ENCODE peak calls at places on chromosomes 3 and 15, in five cellular contexts. One of them, this sample, is unnamed. For H3K9me3, the result is how much of the 10 kb centered on the place peaks cover.

GRCh38 chr3:53230789-53231188 is 25.0 kb downstream of the TKT start:
- DNase-seq in upper lobe of right lung: peak
- DNase-seq in left ventricle myocardium inferior: no peak
- DNase-seq in cardiac muscle cell: no peak
- DNase-seq in AG04450: no peak
- DNase-seq in this sample: no peak

GRCh38 chr3:55725681-55726500 is 238.8 kb upstream of the WNT5A start:
- DNase-seq in upper lobe of right lung: no peak
- DNase-seq in left ventricle myocardium inferior: no peak
- DNase-seq in cardiac muscle cell: no peak
- DNase-seq in AG04450: no peak
- DNase-seq in this sample: no peak

GRCh38 chr3:190631295-190631694 is 117.4 kb downstream of the IL1RAP start:
- DNase-seq in upper lobe of right lung: no peak
- DNase-seq in left ventricle myocardium inferior: no peak
- DNase-seq in cardiac muscle cell: no peak
- DNase-seq in AG04450: no peak
- DNase-seq in this sample: no peak

GRCh38 chr3:133886031-133886722 is 9.5 kb downstream of the RAB6B start:
- DNase-seq in upper lobe of right lung: no peak
- DNase-seq in left ventricle myocardium inferior: no peak
- DNase-seq in cardiac muscle cell: no peak
- DNase-seq in AG04450: no peak
- DNase-seq in this sample: peak

GRCh38 chr3:38131621-38132369 is 5.1 kb downstream of the ACAA1 start:
- DNase-seq in upper lobe of right lung: peak
- DNase-seq in left ventricle myocardium inferior: no peak
- DNase-seq in cardiac muscle cell: peak
- DNase-seq in AG04450: no peak
- DNase-seq in this sample: peak

GRCh38 chr3:48130321-48130881 is 57.8 kb downstream of the CDC25A start:
- DNase-seq in upper lobe of right lung: peak
- DNase-seq in left ventricle myocardium inferior: peak
- DNase-seq in cardiac muscle cell: no peak
- DNase-seq in AG04450: peak
- DNase-seq in this sample: peak

GRCh38 chr3:160641675-160642330 is 35.2 kb upstream of the ARL14 start:
- DNase-seq in upper lobe of right lung: no peak
- DNase-seq in left ventricle myocardium inferior: no peak
- DNase-seq in cardiac muscle cell: peak
- DNase-seq in AG04450: no peak
- DNase-seq in this sample: no peak

GRCh38 chr3:158058775-158059174 is 47.4 kb downstream of the SHOX2 start:
- DNase-seq in upper lobe of right lung: no peak
- DNase-seq in left ventricle myocardium inferior: no peak
- DNase-seq in cardiac muscle cell: no peak
- DNase-seq in AG04450: no peak
- DNase-seq in this sample: no peak

GRCh38 chr3:161796780-161797179 is 300.2 kb downstream of the OTOL1 start:
- DNase-seq in upper lobe of right lung: no peak
- DNase-seq in left ventricle myocardium inferior: no peak
- DNase-seq in cardiac muscle cell: no peak
- DNase-seq in AG04450: no peak
- DNase-seq in this sample: no peak

GRCh38 chr3:194255252-194256039 is 95.7 kb downstream of the CPN2 start:
- DNase-seq in upper lobe of right lung: peak
- DNase-seq in left ventricle myocardium inferior: peak
- DNase-seq in cardiac muscle cell: no peak
- DNase-seq in AG04450: no peak
- DNase-seq in this sample: peak

GRCh38 chr15:69609176-69609575 is 156.6 kb downstream of the RPLP1 start:
- DNase-seq in upper lobe of right lung: no peak
- DNase-seq in left ventricle myocardium inferior: no peak
- DNase-seq in cardiac muscle cell: no peak
- DNase-seq in AG04450: no peak
- DNase-seq in this sample: no peak

GRCh38 chr3:131658115-131658514 is 155.3 kb upstream of the MRPL3 start:
- DNase-seq in upper lobe of right lung: no peak
- DNase-seq in left ventricle myocardium inferior: no peak
- DNase-seq in cardiac muscle cell: no peak
- DNase-seq in AG04450: no peak
- DNase-seq in this sample: no peak

GRCh38 chr15:62344806-62345539 is 179.9 kb upstream of the C2CD4B start:
- DNase-seq in upper lobe of right lung: no peak
- DNase-seq in left ventricle myocardium inferior: no peak
- DNase-seq in cardiac muscle cell: peak
- DNase-seq in AG04450: peak
- DNase-seq in this sample: peak

GRCh38 chr15:38874464-38874863 is 309.9 kb upstream of the RASGRP1 start:
- DNase-seq in upper lobe of right lung: peak
- DNase-seq in left ventricle myocardium inferior: no peak
- DNase-seq in cardiac muscle cell: no peak
- DNase-seq in AG04450: no peak
- DNase-seq in this sample: no peak

GRCh38 chr3:72174043-72174442 is 389.1 kb upstream of the PROK2 start:
- DNase-seq in upper lobe of right lung: no peak
- DNase-seq in left ventricle myocardium inferior: no peak
- DNase-seq in cardiac muscle cell: no peak
- DNase-seq in AG04450: no peak
- DNase-seq in this sample: no peak

GRCh38 chr3:111465081-111465670 is 76.8 kb upstream of the CD96 start:
- DNase-seq in upper lobe of right lung: no peak
- DNase-seq in left ventricle myocardium inferior: no peak
- DNase-seq in cardiac muscle cell: no peak
- DNase-seq in AG04450: no peak
- DNase-seq in this sample: no peak

GRCh38 chr3:186683996-186684395 is 18.2 kb downstream of the HRG start:
- DNase-seq in upper lobe of right lung: no peak
- DNase-seq in left ventricle myocardium inferior: no peak
- DNase-seq in cardiac muscle cell: no peak
- DNase-seq in AG04450: no peak
- DNase-seq in this sample: no peak

GRCh38 chr3:46663611-46664135 is 29.8 kb downstream of the ALS2CL start:
- DNase-seq in upper lobe of right lung: peak
- DNase-seq in left ventricle myocardium inferior: no peak
- DNase-seq in cardiac muscle cell: peak
- DNase-seq in AG04450: no peak
- DNase-seq in this sample: no peak

GRCh38 chr3:54427951-54428871 is 305.9 kb downstream of the CACNA2D3 start:
- DNase-seq in upper lobe of right lung: no peak
- DNase-seq in left ventricle myocardium inferior: peak
- DNase-seq in cardiac muscle cell: peak
- DNase-seq in AG04450: peak
- DNase-seq in this sample: no peak

GRCh38 chr3:172341482-172342059 is 106.7 kb downstream of the GHSR start:
- DNase-seq in upper lobe of right lung: no peak
- DNase-seq in left ventricle myocardium inferior: no peak
- DNase-seq in cardiac muscle cell: peak
- DNase-seq in AG04450: no peak
- DNase-seq in this sample: no peak

GRCh38 chr3:32421991-32422859 is 30.6 kb downstream of the CMTM7 start:
- DNase-seq in upper lobe of right lung: peak
- DNase-seq in left ventricle myocardium inferior: peak
- DNase-seq in cardiac muscle cell: no peak
- DNase-seq in AG04450: no peak
- DNase-seq in this sample: peak

GRCh38 chr15:43880406-43881184 is 53.8 kb downstream of the WDR76 start:
- DNase-seq in upper lobe of right lung: no peak
- DNase-seq in left ventricle myocardium inferior: no peak
- DNase-seq in cardiac muscle cell: no peak
- DNase-seq in AG04450: no peak
- DNase-seq in this sample: no peak

GRCh38 chr3:40996827-40997710 is 202.2 kb upstream of the CTNNB1 start:
- DNase-seq in upper lobe of right lung: no peak
- DNase-seq in left ventricle myocardium inferior: no peak
- DNase-seq in cardiac muscle cell: peak
- DNase-seq in AG04450: no peak
- DNase-seq in this sample: no peak

GRCh38 chr3:46866720-46867549 is 3.7 kb upstream of the MYL3 start:
- DNase-seq in upper lobe of right lung: peak
- DNase-seq in left ventricle myocardium inferior: peak
- DNase-seq in cardiac muscle cell: peak
- DNase-seq in AG04450: no peak
- DNase-seq in this sample: no peak

GRCh38 chr15:20345401-20345958 is 196.1 kb downstream of the GOLGA6L6 start:
- DNase-seq in upper lobe of right lung: peak
- DNase-seq in left ventricle myocardium inferior: no peak
- DNase-seq in cardiac muscle cell: no peak
- DNase-seq in AG04450: no peak
- DNase-seq in this sample: no peak

GRCh38 chr15:20340331-20340811 is 201.2 kb downstream of the GOLGA6L6 start:
- DNase-seq in upper lobe of right lung: peak
- DNase-seq in left ventricle myocardium inferior: peak
- DNase-seq in cardiac muscle cell: peak
- DNase-seq in AG04450: no peak
- DNase-seq in this sample: peak

GRCh38 chr15:20344601-20345400 is 196.8 kb downstream of the GOLGA6L6 start:
- DNase-seq in upper lobe of right lung: peak
- DNase-seq in left ventricle myocardium inferior: no peak
- DNase-seq in cardiac muscle cell: no peak
- DNase-seq in AG04450: no peak
- DNase-seq in this sample: no peak

GRCh38 chr15:20340931-20341661 is 200.5 kb downstream of the GOLGA6L6 start:
- DNase-seq in upper lobe of right lung: peak
- DNase-seq in left ventricle myocardium inferior: peak
- DNase-seq in cardiac muscle cell: peak
- DNase-seq in AG04450: no peak
- DNase-seq in this sample: peak

GRCh38 chr15:20341901-20342605 is 199.5 kb downstream of the GOLGA6L6 start:
- DNase-seq in upper lobe of right lung: peak
- DNase-seq in left ventricle myocardium inferior: peak
- DNase-seq in cardiac muscle cell: peak
- DNase-seq in AG04450: no peak
- DNase-seq in this sample: peak
- H3K9me3 ChIP-seq in upper lobe of right lung: under half
- H3K9me3 ChIP-seq in left ventricle myocardium inferior: under half
- H3K9me3 ChIP-seq in cardiac muscle cell: under half
- H3K9me3 ChIP-seq in AG04450: half or more
- H3K9me3 ChIP-seq in this sample: under half

DNA sequence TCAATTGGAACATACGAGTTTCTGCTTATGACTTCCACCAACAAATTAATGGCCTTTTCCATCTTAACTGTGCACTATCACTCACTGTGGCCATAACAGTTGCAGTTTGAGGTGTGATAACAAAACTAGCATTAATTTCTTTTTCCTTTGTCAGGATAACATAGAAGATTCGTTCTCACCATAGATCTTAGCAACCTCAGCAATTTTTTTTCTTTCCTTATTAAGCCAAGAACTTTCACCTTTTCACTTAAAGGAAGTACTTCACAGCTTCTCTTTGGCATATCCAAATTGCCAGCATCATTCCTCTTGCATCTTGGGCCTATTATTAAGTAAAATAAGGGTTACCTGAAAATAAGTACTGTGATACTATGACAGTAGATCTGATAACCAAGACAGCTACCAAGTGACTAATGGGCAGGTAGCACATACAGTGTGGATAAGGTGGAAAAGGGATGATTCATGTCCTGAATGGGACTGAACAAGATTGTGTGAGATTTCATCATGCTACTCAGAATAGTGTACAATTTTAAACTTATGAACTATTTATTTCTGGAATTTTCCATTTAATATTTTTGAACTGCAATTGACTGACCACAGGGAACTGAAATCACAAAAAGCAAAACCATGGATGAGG is 46.6 kb downstream of the CEP70 start:
- DNase-seq in upper lobe of right lung: no peak
- DNase-seq in left ventricle myocardium inferior: no peak
- DNase-seq in cardiac muscle cell: no peak
- DNase-seq in AG04450: no peak
- DNase-seq in this sample: no peak
- H3K9me3 ChIP-seq in upper lobe of right lung: under half
- H3K9me3 ChIP-seq in left ventricle myocardium inferior: half or more
- H3K9me3 ChIP-seq in cardiac muscle cell: under half
- H3K9me3 ChIP-seq in AG04450: under half
- H3K9me3 ChIP-seq in this sample: half or more

GRCh38 chr15:25053000-25053815 is 98.4 kb downstream of the SNRPN start:
- DNase-seq in upper lobe of right lung: peak
- DNase-seq in left ventricle myocardium inferior: no peak
- DNase-seq in cardiac muscle cell: no peak
- DNase-seq in AG04450: no peak
- DNase-seq in this sample: no peak

GRCh38 chr15:25055356-25056068 is 100.7 kb downstream of the SNRPN start:
- DNase-seq in upper lobe of right lung: peak
- DNase-seq in left ventricle myocardium inferior: no peak
- DNase-seq in cardiac muscle cell: no peak
- DNase-seq in AG04450: no peak
- DNase-seq in this sample: no peak

GRCh38 chr15:25054329-25054728 is 99.5 kb downstream of the SNRPN start:
- DNase-seq in upper lobe of right lung: no peak
- DNase-seq in left ventricle myocardium inferior: no peak
- DNase-seq in cardiac muscle cell: no peak
- DNase-seq in AG04450: no peak
- DNase-seq in this sample: peak

GRCh38 chr15:25056484-25057429 is 102.0 kb downstream of the SNRPN start:
- DNase-seq in upper lobe of right lung: peak
- DNase-seq in left ventricle myocardium inferior: no peak
- DNase-seq in cardiac muscle cell: no peak
- DNase-seq in AG04450: no peak
- DNase-seq in this sample: peak

DNA sequence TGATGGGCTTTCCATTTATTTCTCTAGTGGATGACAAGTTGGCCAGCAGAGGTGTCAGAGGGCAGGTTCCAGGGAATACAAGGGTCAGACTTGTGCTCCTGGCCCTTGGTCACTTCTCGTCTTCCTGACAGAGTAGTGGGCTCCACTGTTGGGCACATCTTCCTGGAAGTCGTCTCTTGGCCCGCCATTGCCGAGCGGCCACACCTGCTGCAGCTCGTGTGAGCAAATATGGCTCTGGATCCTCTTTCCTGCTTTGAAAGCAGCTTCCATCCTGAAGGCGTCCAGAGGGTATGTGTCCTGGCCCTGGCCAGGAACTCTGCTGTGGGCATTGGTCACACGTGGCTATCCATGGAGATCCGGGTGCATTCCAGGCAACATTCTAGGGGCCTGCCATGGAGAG is 100.2 kb downstream of the SNRPN start:
- DNase-seq in upper lobe of right lung: peak
- DNase-seq in left ventricle myocardium inferior: no peak
- DNase-seq in cardiac muscle cell: no peak
- DNase-seq in AG04450: no peak
- DNase-seq in this sample: no peak
- H3K9me3 ChIP-seq in upper lobe of right lung: half or more
- H3K9me3 ChIP-seq in left ventricle myocardium inferior: half or more
- H3K9me3 ChIP-seq in cardiac muscle cell: under half
- H3K9me3 ChIP-seq in AG04450: half or more
- H3K9me3 ChIP-seq in this sample: half or more

DNA sequence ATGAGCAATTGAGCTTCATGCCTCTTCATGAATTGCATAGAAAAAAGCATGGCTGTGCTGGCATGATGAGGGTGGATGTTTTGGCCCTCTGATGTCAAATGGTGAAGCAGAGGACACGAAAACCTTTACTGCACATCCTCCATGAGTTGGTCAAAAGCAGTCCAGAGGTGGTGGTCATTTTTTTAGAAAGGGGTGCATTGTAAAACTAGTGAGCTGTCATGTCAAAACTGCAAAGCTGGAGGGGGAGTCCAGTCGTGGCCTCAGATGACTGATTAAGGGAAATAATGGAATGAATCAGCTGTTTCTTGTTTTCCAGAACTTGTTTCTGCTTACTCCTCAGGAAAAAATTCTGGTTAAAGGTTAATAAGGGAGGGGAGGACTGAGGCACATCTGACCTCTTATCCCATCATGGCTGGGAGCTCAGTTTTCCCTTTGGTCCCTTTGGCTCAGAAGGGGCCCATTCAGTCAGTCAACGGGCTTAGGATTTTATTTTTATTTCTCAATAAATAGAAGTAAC is 276.8 kb downstream of the CHL1 start:
- DNase-seq in upper lobe of right lung: no peak
- DNase-seq in left ventricle myocardium inferior: no peak
- DNase-seq in cardiac muscle cell: no peak
- DNase-seq in AG04450: no peak
- DNase-seq in this sample: no peak
- H3K9me3 ChIP-seq in upper lobe of right lung: under half
- H3K9me3 ChIP-seq in left ventricle myocardium inferior: under half
- H3K9me3 ChIP-seq in cardiac muscle cell: under half
- H3K9me3 ChIP-seq in AG04450: under half
- H3K9me3 ChIP-seq in this sample: under half

This sample was measured in ascending aorta.